ENCODE peak calls at places on chromosomes 2 and 18, in nine cellular contexts. L is Calu3, T is foreskin fibroblast, U is lower leg skin, S is H9, F is RWPE2, J is fibroblast of lung, V is body of pancreas, N is WTC11. O is an unnamed sample.

GRCh38 chr18:77206676-77207370 is 42.8 kb upstream of the GALR1 start:
- DNase-seq in L (no peak), T (peak; percentile 66), U (peak; percentile 56), S (no peak), F (no peak), J (peak; percentile 75), V (no peak), N (no peak), O (no peak)

GRCh38 chr2:170098626-170099312 is 79.2 kb upstream of the MYO3B start:
- DNase-seq in L (no peak), T (no peak), U (no peak), S (no peak), F (no peak), J (peak; percentile 17), V (no peak), N (no peak), O (no peak)

GRCh38 chr18:45291616-45292612 is 323.4 kb upstream of the SLC14A2 start:
- DNase-seq in L (no peak), T (no peak), U (no peak), S (no peak), F (no peak), J (peak; percentile 90), V (no peak), N (no peak), O (no peak)

GRCh38 chr2:25543939-25544338 is 129.4 kb downstream of the DTNB start:
- DNase-seq in L (no peak), T (no peak), U (no peak), S (no peak), F (no peak), J (no peak), V (no peak), N (no peak), O (no peak)

GRCh38 chr2:1249897-1250687 is 163.2 kb upstream of the TPO start:
- DNase-seq in L (no peak), T (no peak), U (no peak), S (no peak), F (no peak), J (no peak), V (no peak), N (no peak), O (no peak)

GRCh38 chr2:215241791-215242305 is 70.0 kb upstream of the ATIC start:
- DNase-seq in L (no peak), T (no peak), U (no peak), S (no peak), F (no peak), J (no peak), V (no peak), N (no peak), O (no peak)

GRCh38 chr2:75607988-75608683 is 38.4 kb upstream of the MRPL19 start:
- DNase-seq in L (no peak), T (peak; percentile 45), U (no peak), S (peak; percentile 41), F (no peak), J (peak; percentile 54), V (no peak), N (no peak), O (no peak)

GRCh38 chr18:78576967-78577366 is 402.7 kb upstream of the SALL3 start:
- DNase-seq in L (no peak), T (no peak), U (no peak), S (no peak), F (no peak), J (no peak), V (no peak), N (no peak), O (no peak)

GRCh38 chr2:160087854-160088745 is 25.7 kb upstream of the PLA2R1 start:
- DNase-seq in L (peak; percentile 5), T (peak; percentile 29), U (no peak), S (no peak), F (no peak), J (no peak), V (no peak), N (no peak), O (no peak)

DNA sequence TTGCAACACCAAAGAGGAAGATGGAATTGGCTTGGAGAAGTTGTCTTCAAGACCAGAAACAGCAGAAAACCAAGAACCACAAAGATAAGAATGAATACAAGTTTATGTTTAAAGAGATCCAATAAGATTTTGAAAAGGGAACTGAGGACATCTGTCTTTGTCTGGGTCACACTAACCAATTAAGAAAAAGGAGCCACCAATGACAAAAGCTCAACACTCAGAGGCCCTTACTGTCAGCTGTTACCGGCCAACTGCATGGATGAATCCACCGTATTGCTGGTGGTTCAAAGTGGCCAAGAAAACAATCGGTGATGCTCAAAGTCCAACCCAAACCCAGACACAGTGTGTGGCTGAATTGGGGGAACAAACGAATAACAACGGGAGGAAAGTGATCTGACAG is 11.2 kb downstream of the GPR55 start:
- DNase-seq in L (no peak), T (no peak), U (no peak), S (peak; percentile 12), F (no peak), J (no peak), V (no peak), N (no peak), O (no peak)
- TF ChIP-seq CTCF in L (no peak), T (no peak), U (no peak), S (no peak), F (no peak), J (no peak), V (no peak), N (no peak), O (no peak)

GRCh38 chr2:163887182-163887581 is 151.4 kb upstream of the FIGN start:
- DNase-seq in L (no peak), T (no peak), U (no peak), S (no peak), F (no peak), J (no peak), V (no peak), N (no peak), O (no peak)
- TF ChIP-seq CTCF in L (peak; percentile 9), T (no peak), U (no peak), S (no peak), F (peak; percentile 30), J (no peak), V (peak; percentile 42), N (no peak), O (peak; percentile 73)

GRCh38 chr2:237614151-237614720 is 13.2 kb upstream of the LRRFIP1 start:
- DNase-seq in L (peak; percentile 16), T (no peak), U (no peak), S (peak; percentile 88), F (no peak), J (peak; percentile 69), V (peak; percentile 72), N (peak; percentile 82), O (no peak)
- TF ChIP-seq CTCF in L (no peak), T (no peak), U (no peak), S (peak; percentile 65), F (no peak), J (no peak), V (no peak), N (peak; percentile 36), O (no peak)

GRCh38 chr2:71226391-71226964 is 425 bp downstream of the PAIP2B start:
- DNase-seq in L (peak; percentile 6), T (peak; percentile 5), U (peak; percentile 33), S (peak; percentile 43), F (no peak), J (no peak), V (peak; percentile 82), N (peak; percentile 47), O (peak; percentile 85)
- TF ChIP-seq CTCF in L (peak; percentile 15), T (no peak), U (no peak), S (peak; percentile 31), F (peak; percentile 23), J (no peak), V (no peak), N (no peak), O (peak; percentile 35)

GRCh38 chr2:233643128-233643527 is 6.9 kb downstream of the UGT1A10 start:
- DNase-seq in L (peak; percentile 63), T (no peak), U (no peak), S (peak; percentile 66), F (no peak), J (peak; percentile 4), V (no peak), N (peak; percentile 62), O (no peak)
- TF ChIP-seq CTCF in L (peak; percentile 53), T (no peak), U (no peak), S (peak; percentile 59), F (no peak), J (no peak), V (no peak), N (no peak), O (peak; percentile 31)

GRCh38 chr2:42385225-42385624 is 24.2 kb upstream of the COX7A2L start:
- DNase-seq in L (peak; percentile 32), T (peak; percentile 17), U (no peak), S (peak; percentile 71), F (no peak), J (no peak), V (no peak), N (peak; percentile 54), O (no peak)
- TF ChIP-seq CTCF in L (no peak), T (peak; percentile 14), U (no peak), S (peak; percentile 56), F (peak; percentile 21), J (peak; percentile 4), V (no peak), N (no peak), O (peak; percentile 50)

GRCh38 chr2:239887604-239888003 is 137.5 kb downstream of the NDUFA10 start:
- DNase-seq in L (no peak), T (no peak), U (no peak), S (no peak), F (no peak), J (no peak), V (no peak), N (no peak), O (no peak)
- TF ChIP-seq CTCF in L (no peak), T (no peak), U (no peak), S (no peak), F (no peak), J (no peak), V (no peak), N (no peak), O (no peak)

GRCh38 chr2:100321881-100322820 is at the start of gene LONRF2:
- DNase-seq in L (peak; percentile 66), T (peak; percentile 16), U (no peak), S (peak; percentile 50), F (no peak), J (peak; percentile 38), V (peak; percentile 78), N (peak; percentile 43), O (no peak)

GRCh38 chr2:100320547-100321180 is 1.6 kb downstream of the LONRF2 start:
- DNase-seq in L (peak; percentile 6), T (no peak), U (no peak), S (no peak), F (no peak), J (no peak), V (peak; percentile 36), N (no peak), O (no peak)

GRCh38 chr2:100317634-100318033 is 4.7 kb downstream of the LONRF2 start:
- DNase-seq in L (no peak), T (no peak), U (no peak), S (no peak), F (no peak), J (no peak), V (no peak), N (no peak), O (no peak)

DNA sequence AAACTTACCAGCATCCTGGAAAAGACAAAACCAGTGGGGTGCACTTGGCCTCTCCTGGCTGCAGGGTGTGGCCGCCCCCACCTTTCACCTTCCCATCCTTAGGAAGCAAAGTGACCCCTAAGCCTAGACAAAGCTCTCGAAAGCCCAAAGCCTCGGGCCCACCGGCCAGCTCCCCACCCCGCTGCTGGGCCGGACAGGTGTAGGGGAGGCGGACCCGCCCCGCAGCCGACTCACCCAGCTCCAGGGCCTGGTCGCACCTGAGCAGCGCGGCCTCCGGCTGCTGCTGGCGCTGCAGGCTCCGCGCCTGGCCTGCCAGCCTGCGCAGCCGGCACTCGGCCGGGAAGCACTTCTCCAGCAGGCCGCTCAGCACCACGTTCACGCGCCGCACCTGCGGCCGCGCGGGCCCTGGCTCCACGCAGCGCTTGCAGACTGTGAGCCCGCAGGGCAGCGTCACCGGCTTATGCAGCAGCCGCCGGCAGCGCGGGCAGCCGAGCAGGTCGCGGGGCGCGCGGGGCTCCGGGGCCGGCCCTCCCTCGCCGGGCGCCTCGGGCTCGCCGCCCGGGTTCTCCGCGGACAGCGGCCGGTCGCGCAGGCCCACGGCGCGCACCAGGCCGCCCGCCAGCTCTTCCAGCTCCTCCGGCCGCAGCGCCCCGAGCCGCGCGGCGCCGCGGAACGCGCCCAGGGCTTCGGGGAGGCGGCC is 970 bp downstream of the LONRF2 start:
- DNase-seq in L (peak; percentile 82), T (peak; percentile 40), U (no peak), S (peak; percentile 82), F (no peak), J (peak; percentile 68), V (peak; percentile 82), N (peak; percentile 75), O (no peak)
- TF ChIP-seq CTCF in L (peak; percentile 37), T (no peak), U (no peak), S (peak; percentile 56), F (no peak), J (no peak), V (peak; percentile 48), N (no peak), O (peak; percentile 63)

O was measured in chondrocyte.